ENCODE peak calls at places on chromosomes 12 and 14, in five cellular contexts. One of them, this sample, is unnamed.

GRCh38 chr14:36604757-36605505 is 22.5 kb upstream of the NKX2-8 start:
- DNase-seq in mammary epithelial cell: peak; percentile 66
- DNase-seq in Peyer's patch: no peak
- DNase-seq in H9: peak; percentile 69
- DNase-seq in HCT116: peak; percentile 76
- DNase-seq in this sample: peak; percentile 33

GRCh38 chr12:122363782-122364181 is 58.7 kb downstream of the CLIP1 start:
- DNase-seq in HCT116: no peak
- DNase-seq in mammary epithelial cell: no peak
- DNase-seq in H9: no peak
- DNase-seq in Peyer's patch: no peak
- DNase-seq in this sample: no peak

GRCh38 chr14:36952702-36953101 is 219.7 kb downstream of the SLC25A21 start:
- DNase-seq in mammary epithelial cell: peak; percentile 82
- DNase-seq in H9: no peak
- DNase-seq in HCT116: peak; percentile 34
- DNase-seq in Peyer's patch: no peak
- DNase-seq in this sample: peak; percentile 19

GRCh38 chr12:84888861-84889260 is 23.7 kb downstream of the SLC6A15 start:
- DNase-seq in H9: no peak
- DNase-seq in mammary epithelial cell: no peak
- DNase-seq in HCT116: no peak
- DNase-seq in Peyer's patch: no peak
- DNase-seq in this sample: no peak

GRCh38 chr12:66627270-66627987 is 51.4 kb downstream of the GRIP1 start:
- DNase-seq in H9: no peak
- DNase-seq in HCT116: no peak
- DNase-seq in mammary epithelial cell: no peak
- DNase-seq in Peyer's patch: no peak
- DNase-seq in this sample: peak; percentile 6

GRCh38 chr12:126355346-126355745 is 1290.1 kb downstream of the AACS start:
- DNase-seq in mammary epithelial cell: no peak
- DNase-seq in Peyer's patch: no peak
- DNase-seq in H9: no peak
- DNase-seq in HCT116: no peak
- DNase-seq in this sample: no peak

GRCh38 chr14:59314953-59315599 is 126.6 kb downstream of the DAAM1 start:
- DNase-seq in H9: no peak
- DNase-seq in mammary epithelial cell: no peak
- DNase-seq in Peyer's patch: no peak
- DNase-seq in HCT116: no peak
- DNase-seq in this sample: no peak

GRCh38 chr12:66538970-66539369 is 139.9 kb downstream of the GRIP1 start:
- DNase-seq in mammary epithelial cell: peak; percentile 39
- DNase-seq in H9: peak; percentile 68
- DNase-seq in HCT116: no peak
- DNase-seq in Peyer's patch: no peak
- DNase-seq in this sample: peak; percentile 20

GRCh38 chr14:95886366-95886765 is 9.7 kb downstream of the TUNAR start:
- DNase-seq in mammary epithelial cell: no peak
- DNase-seq in Peyer's patch: no peak
- DNase-seq in HCT116: no peak
- DNase-seq in H9: no peak
- DNase-seq in this sample: no peak

GRCh38 chr12:52200783-52201519 is 9.1 kb upstream of the KRT80 start:
- DNase-seq in HCT116: no peak
- DNase-seq in Peyer's patch: no peak
- DNase-seq in mammary epithelial cell: no peak
- DNase-seq in H9: no peak
- DNase-seq in this sample: no peak

GRCh38 chr12:11986165-11986564 is 84.6 kb upstream of the BCL2L14 start:
- DNase-seq in HCT116: no peak
- DNase-seq in Peyer's patch: no peak
- DNase-seq in H9: no peak
- DNase-seq in mammary epithelial cell: no peak
- DNase-seq in this sample: no peak

GRCh38 chr14:70655110-70655826 is 13.6 kb downstream of the TTC9 start:
- DNase-seq in Peyer's patch: peak; percentile 92
- DNase-seq in mammary epithelial cell: no peak
- DNase-seq in H9: peak; percentile 85
- DNase-seq in HCT116: no peak
- DNase-seq in this sample: no peak

GRCh38 chr14:75562048-75562447 is 16.4 kb upstream of the FLVCR2 start:
- DNase-seq in HCT116: no peak
- DNase-seq in Peyer's patch: no peak
- DNase-seq in H9: no peak
- DNase-seq in mammary epithelial cell: peak; percentile 34
- DNase-seq in this sample: no peak

GRCh38 chr12:68565391-68565903 is 45.3 kb upstream of the RAP1B start:
- DNase-seq in H9: no peak
- DNase-seq in Peyer's patch: no peak
- DNase-seq in mammary epithelial cell: peak; percentile 80
- DNase-seq in HCT116: no peak
- DNase-seq in this sample: no peak

GRCh38 chr14:68469208-68469713 is 323.6 kb downstream of the ZFP36L1 start:
- DNase-seq in Peyer's patch: no peak
- DNase-seq in H9: no peak
- DNase-seq in HCT116: no peak
- DNase-seq in mammary epithelial cell: no peak
- DNase-seq in this sample: no peak

GRCh38 chr12:4245446-4245845 is 28.1 kb upstream of the CCND2 start:
- DNase-seq in Peyer's patch: no peak
- DNase-seq in HCT116: no peak
- DNase-seq in H9: no peak
- DNase-seq in mammary epithelial cell: no peak
- DNase-seq in this sample: no peak

GRCh38 chr14:101556131-101556530 is 5.2 kb upstream of the DIO3 start:
- DNase-seq in Peyer's patch: no peak
- DNase-seq in mammary epithelial cell: no peak
- DNase-seq in HCT116: no peak
- DNase-seq in H9: no peak
- DNase-seq in this sample: peak; percentile 43

GRCh38 chr12:65825573-65826512 is 1.6 kb downstream of the HMGA2 start:
- DNase-seq in HCT116: no peak
- DNase-seq in mammary epithelial cell: no peak
- DNase-seq in Peyer's patch: no peak
- DNase-seq in H9: peak; percentile 58
- DNase-seq in this sample: peak; percentile 56

GRCh38 chr12:48602192-48602989 is 32.5 kb upstream of the LALBA start:
- DNase-seq in mammary epithelial cell: peak; percentile 58
- DNase-seq in Peyer's patch: no peak
- DNase-seq in HCT116: no peak
- DNase-seq in H9: peak; percentile 49
- DNase-seq in this sample: no peak

GRCh38 chr12:48601013-48601756 is 31.3 kb upstream of the LALBA start:
- DNase-seq in mammary epithelial cell: peak; percentile 35
- DNase-seq in H9: peak; percentile 92
- DNase-seq in HCT116: no peak
- DNase-seq in Peyer's patch: no peak
- DNase-seq in this sample: no peak
- H3K9me3 ChIP-seq in mammary epithelial cell: peaks cover 15% of the 10 kb centered on the region
- H3K9me3 ChIP-seq in H9: peaks cover 10% of the 10 kb centered on the region
- H3K9me3 ChIP-seq in HCT116: peaks cover 3% of the 10 kb centered on the region
- H3K9me3 ChIP-seq in Peyer's patch: no peaks in the 10 kb centered on the region
- H3K9me3 ChIP-seq in this sample: no peaks in the 10 kb centered on the region

DNA sequence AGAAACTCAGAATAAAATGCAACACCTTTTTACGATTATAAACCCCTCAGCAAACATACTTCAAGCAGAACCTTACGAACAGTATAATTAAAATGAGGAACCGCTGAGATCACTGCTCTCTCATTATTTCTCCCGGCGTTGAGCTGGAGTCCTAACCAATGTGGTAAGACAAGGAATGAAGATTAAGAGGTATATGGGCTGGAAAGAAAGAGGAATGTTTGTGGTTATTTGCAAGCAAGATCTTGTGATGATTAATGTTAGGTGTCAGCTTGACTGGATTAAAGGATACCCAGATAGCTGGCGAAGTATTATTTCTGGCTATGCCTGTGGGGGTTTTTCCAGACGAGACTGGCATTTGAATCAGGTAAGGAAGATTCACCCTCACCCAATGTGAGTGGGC is 10.3 kb upstream of the ZNF84 start:
- DNase-seq in mammary epithelial cell: peak; percentile 6
- DNase-seq in Peyer's patch: no peak
- DNase-seq in H9: no peak
- DNase-seq in HCT116: no peak
- DNase-seq in this sample: no peak
- H3K9me3 ChIP-seq in mammary epithelial cell: peaks cover 12% of the 10 kb centered on the region
- H3K9me3 ChIP-seq in Peyer's patch: no peaks in the 10 kb centered on the region
- H3K9me3 ChIP-seq in H9: peaks cover 55% of the 10 kb centered on the region
- H3K9me3 ChIP-seq in HCT116: no peaks in the 10 kb centered on the region
- H3K9me3 ChIP-seq in this sample: peaks cover 9% of the 10 kb centered on the region

GRCh38 chr12:30391766-30392366 is 303.8 kb downstream of the IPO8 start:
- DNase-seq in HCT116: no peak
- DNase-seq in mammary epithelial cell: no peak
- DNase-seq in H9: no peak
- DNase-seq in Peyer's patch: no peak
- DNase-seq in this sample: no peak
- H3K9me3 ChIP-seq in HCT116: peaks cover 18% of the 10 kb centered on the region
- H3K9me3 ChIP-seq in mammary epithelial cell: no peaks in the 10 kb centered on the region
- H3K9me3 ChIP-seq in H9: peaks cover 48% of the 10 kb centered on the region
- H3K9me3 ChIP-seq in Peyer's patch: no peaks in the 10 kb centered on the region
- H3K9me3 ChIP-seq in this sample: peaks cover 4% of the 10 kb centered on the region

DNA sequence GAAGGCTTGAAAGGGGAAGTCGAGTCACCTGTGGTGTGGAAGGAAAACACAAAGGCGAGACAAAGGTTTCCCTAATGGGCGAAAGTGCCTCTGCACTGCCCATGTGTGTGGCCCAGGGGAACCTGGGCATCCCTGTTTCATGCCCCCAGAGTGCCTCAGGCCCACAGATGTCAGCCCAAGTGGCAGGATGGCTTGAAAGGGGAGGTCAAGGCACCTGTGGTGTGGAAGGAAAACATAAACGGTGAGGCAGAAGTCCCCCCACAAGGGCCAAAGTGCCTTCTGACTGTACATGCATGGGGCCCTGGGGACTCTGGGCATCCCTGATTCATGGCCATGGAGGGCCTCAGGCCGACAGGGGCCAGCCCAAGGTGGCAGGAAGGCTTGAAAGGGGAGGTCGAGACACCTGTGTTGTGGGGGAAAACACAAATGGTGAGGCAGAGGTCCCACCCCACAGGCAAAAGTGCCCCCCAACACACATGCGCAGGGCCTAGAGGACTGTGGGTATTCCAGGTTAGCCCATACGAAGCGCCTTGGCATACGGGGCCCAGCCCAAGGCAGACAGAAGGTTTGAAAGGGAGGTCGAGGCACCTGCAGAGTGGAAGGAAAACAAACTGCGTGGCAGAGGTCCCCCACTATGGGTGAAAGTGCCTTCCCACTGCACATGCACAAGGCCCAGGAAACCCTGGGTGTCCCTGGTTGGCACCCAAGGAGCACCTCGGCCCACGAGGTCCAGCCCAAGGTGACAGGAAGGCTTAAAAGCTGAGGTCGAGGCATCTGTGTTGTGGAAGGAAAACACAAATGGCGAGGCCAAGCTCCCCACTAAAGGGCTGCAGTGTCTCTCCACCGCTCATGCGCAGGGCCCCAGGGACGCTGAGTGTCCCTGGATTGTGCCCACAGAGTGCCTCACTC is 382.3 kb downstream of the ALG10 start:
- DNase-seq in HCT116: no peak
- DNase-seq in mammary epithelial cell: no peak
- DNase-seq in H9: peak; percentile 15
- DNase-seq in Peyer's patch: peak; percentile 9
- DNase-seq in this sample: no peak
- H3K9me3 ChIP-seq in HCT116: no peaks in the 10 kb centered on the region
- H3K9me3 ChIP-seq in mammary epithelial cell: peaks cover 39% of the 10 kb centered on the region
- H3K9me3 ChIP-seq in H9: peaks cover 96% of the 10 kb centered on the region
- H3K9me3 ChIP-seq in Peyer's patch: no peaks in the 10 kb centered on the region
- H3K9me3 ChIP-seq in this sample: peaks cover 5% of the 10 kb centered on the region

DNA sequence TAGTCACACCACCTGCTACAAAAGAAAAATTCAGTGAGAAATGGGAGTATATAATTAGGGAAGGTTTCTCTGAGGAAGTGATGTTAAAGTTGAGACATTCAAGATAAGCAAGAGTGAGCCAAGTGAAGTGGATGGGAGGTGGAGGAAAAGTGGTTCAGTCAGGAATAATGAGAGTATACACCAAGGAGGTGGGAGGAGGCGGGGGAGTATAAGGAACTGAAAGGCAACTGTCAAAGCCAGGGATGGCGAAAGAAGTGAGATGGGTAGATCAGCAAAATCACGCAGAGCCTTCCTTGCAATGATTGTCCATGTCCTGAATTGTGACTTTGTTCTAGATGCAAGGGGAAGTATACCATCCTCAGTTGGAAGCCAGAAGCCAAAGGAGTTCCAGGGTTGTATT is 33.6 kb downstream of the PRKD1 start:
- DNase-seq in H9: no peak
- DNase-seq in HCT116: no peak
- DNase-seq in Peyer's patch: no peak
- DNase-seq in mammary epithelial cell: no peak
- DNase-seq in this sample: no peak
- H3K9me3 ChIP-seq in H9: no peaks in the 10 kb centered on the region
- H3K9me3 ChIP-seq in HCT116: peaks cover 8% of the 10 kb centered on the region
- H3K9me3 ChIP-seq in Peyer's patch: no peaks in the 10 kb centered on the region
- H3K9me3 ChIP-seq in mammary epithelial cell: peaks cover 7% of the 10 kb centered on the region
- H3K9me3 ChIP-seq in this sample: no peaks in the 10 kb centered on the region